ENCODE peak calls at places on chromosomes 16 and 17, in eight cellular contexts. U, R, N, F, B, P, H and Y are unnamed samples.

GRCh38 chr17:29883497-29883896 is 46.5 kb downstream of the SSH2 start:
- DNase-seq in N (no peak), F (no peak), U (no peak), B (no peak), R (no peak), P (no peak), H (no peak), Y (no peak)

GRCh38 chr17:145671-146541 is 8.5 kb downstream of the SCGB1C2 start:
- DNase-seq in N (peak; percentile 29), B (no peak), F (peak; percentile 15), R (peak; percentile 12), U (no peak), P (no peak), H (no peak), Y (no peak)

GRCh38 chr17:68640601-68641000 is 39.4 kb upstream of the FAM20A start:
- DNase-seq in R (no peak), P (no peak), H (peak; percentile 5), U (no peak), B (no peak), F (no peak), N (no peak), Y (no peak)

GRCh38 chr16:65598626-65599025 is 476.8 kb upstream of the CDH11 start:
- DNase-seq in N (no peak), F (no peak), B (peak; percentile 88), U (no peak), H (no peak), P (no peak), R (no peak), Y (no peak)

GRCh38 chr16:70253291-70254094 is 1.8 kb upstream of the EXOSC6 start:
- DNase-seq in F (no peak), B (peak; percentile 20), N (no peak), R (no peak), U (peak; percentile 26), H (peak; percentile 47), P (no peak), Y (peak; percentile 31)

GRCh38 chr16:12025472-12025871 is 48.9 kb downstream of the SNX29 start:
- DNase-seq in F (no peak), H (no peak), R (no peak), N (no peak), B (no peak), U (no peak), P (no peak), Y (no peak)

GRCh38 chr16:14562691-14563491 is 67.2 kb downstream of the PARN start:
- DNase-seq in N (no peak), H (peak; percentile 43), P (no peak), F (no peak), B (no peak), R (no peak), U (peak; percentile 41), Y (peak; percentile 95)

GRCh38 chr17:7997186-7997585 is 5.2 kb upstream of the GUCY2D start:
- DNase-seq in R (peak; percentile 33), H (peak; percentile 44), F (no peak), U (peak; percentile 67), P (no peak), B (no peak), N (no peak), Y (peak; percentile 45)

GRCh38 chr16:3652373-3653037 is 2.0 kb upstream of the DNASE1 start:
- DNase-seq in B (no peak), R (no peak), U (peak; percentile 7), N (peak; percentile 28), F (peak; percentile 11), P (no peak), H (no peak), Y (no peak)

GRCh38 chr16:68893710-68894705 is 50.7 kb downstream of the TANGO6 start:
- DNase-seq in H (peak; percentile 26), F (no peak), N (no peak), P (no peak), B (peak; percentile 27), U (peak; percentile 30), R (peak; percentile 40), Y (peak; percentile 49)

GRCh38 chr16:86240716-86241363 is 269.5 kb upstream of the FOXF1 start:
- DNase-seq in B (no peak), F (no peak), P (no peak), N (no peak), U (no peak), R (no peak), H (no peak), Y (no peak)

GRCh38 chr17:158379-158778 is 21.0 kb downstream of the SCGB1C2 start:
- DNase-seq in B (no peak), U (no peak), H (no peak), P (no peak), R (no peak), N (peak; percentile 11), F (no peak), Y (no peak)

GRCh38 chr16:67481561-67482259 is 753 bp upstream of the ATP6V0D1 start:
- DNase-seq in N (peak; percentile 83), B (no peak), F (peak; percentile 71), H (peak; percentile 46), R (peak; percentile 48), P (no peak), U (peak; percentile 70), Y (peak; percentile 69)

GRCh38 chr16:30747331-30747730 is 894 bp upstream of the PHKG2 start:
- DNase-seq in F (no peak), P (no peak), R (no peak), B (no peak), U (no peak), N (no peak), H (no peak), Y (peak; percentile 62)

GRCh38 chr16:980595-980854 is 1.0 kb upstream of the SOX8 start:
- DNase-seq in F (no peak), B (no peak), U (no peak), N (no peak), H (no peak), R (no peak), P (no peak), Y (no peak)

GRCh38 chr16:31487076-31487719 is 4.3 kb downstream of the SLC5A2 start:
- DNase-seq in H (no peak), R (no peak), B (no peak), U (no peak), N (peak; percentile 64), P (no peak), F (no peak), Y (no peak)

GRCh38 chr17:61456688-61457225 is 4.5 kb downstream of the TBX4 start:
- DNase-seq in F (no peak), H (no peak), N (no peak), R (no peak), U (no peak), P (no peak), B (no peak), Y (no peak)

GRCh38 chr17:28086519-28086918 is 44.0 kb downstream of the NLK start:
- DNase-seq in P (no peak), U (no peak), N (no peak), H (no peak), F (no peak), R (no peak), B (no peak), Y (no peak)

GRCh38 chr16:23196577-23196976 is 14.0 kb downstream of the SCNN1G start:
- DNase-seq in P (no peak), F (no peak), N (no peak), U (no peak), H (no peak), R (no peak), B (no peak), Y (no peak)

DNA sequence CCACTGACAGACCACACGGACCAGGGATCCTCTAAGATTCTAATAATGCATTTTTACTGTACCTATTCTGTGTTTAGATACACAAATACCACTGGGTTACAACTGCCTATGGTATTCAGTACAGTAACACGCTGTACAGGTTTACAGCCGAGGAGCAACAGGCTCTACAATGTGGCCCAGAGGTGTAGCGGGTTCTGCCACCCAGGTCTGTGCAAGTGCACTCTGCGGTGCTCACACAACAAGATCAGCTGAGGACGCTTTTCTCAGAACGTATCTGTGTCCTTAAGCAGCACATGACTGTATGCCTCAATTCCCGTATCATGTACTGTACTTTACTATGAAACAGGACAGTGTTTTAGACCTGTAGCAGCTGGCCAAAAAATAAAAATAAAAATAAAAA is 6.5 kb downstream of the ZCCHC14 start:
- DNase-seq in F (no peak), U (no peak), N (no peak), H (no peak), B (no peak), P (no peak), R (no peak), Y (no peak)
- H3K4me1 ChIP-seq in F (peaks cover 26% of the 10 kb centered on the region), U (peaks cover 80% of the 10 kb centered on the region), N (peaks cover 41% of the 10 kb centered on the region), H (peaks cover 23% of the 10 kb centered on the region), B (peaks cover 26% of the 10 kb centered on the region), P (peaks cover 16% of the 10 kb centered on the region), R (peaks cover 95% of the 10 kb centered on the region), Y (peaks cover 9% of the 10 kb centered on the region)

DNA sequence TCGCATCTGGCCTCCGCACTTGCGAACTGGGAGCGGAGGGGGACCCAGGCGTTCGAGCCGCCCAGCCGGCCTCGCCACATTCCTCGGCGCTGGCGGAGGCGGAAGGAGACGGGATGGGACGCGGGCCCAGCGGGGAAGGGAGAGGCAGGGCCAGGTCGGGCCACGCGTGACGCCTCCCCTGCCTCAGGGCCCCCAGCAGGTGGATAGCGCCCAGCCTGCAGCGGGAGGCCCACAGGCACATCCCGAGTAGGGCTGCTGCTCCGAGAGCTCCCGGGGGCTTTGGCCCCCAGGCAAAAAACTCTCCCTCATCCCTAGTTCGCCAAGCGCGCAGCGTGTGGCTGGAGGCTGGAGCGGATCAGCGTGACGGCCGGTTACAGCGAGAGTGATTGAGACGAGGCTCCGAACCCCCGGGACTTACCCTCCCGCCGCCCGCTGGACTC is 790 bp downstream of the PLEKHH3 start:
- DNase-seq in F (peak; percentile 74), P (no peak), B (no peak), R (peak; percentile 67), U (peak; percentile 77), N (no peak), H (peak; percentile 50), Y (peak; percentile 64)
- H3K4me1 ChIP-seq in F (peaks cover 20% of the 10 kb centered on the region), P (peaks cover 56% of the 10 kb centered on the region), B (peaks cover 27% of the 10 kb centered on the region), R (peaks cover 79% of the 10 kb centered on the region), U (peaks cover 68% of the 10 kb centered on the region), N (peaks cover 51% of the 10 kb centered on the region), H (peaks cover 42% of the 10 kb centered on the region), Y (peaks cover 15% of the 10 kb centered on the region)

GRCh38 chr16:9105189-9105588 is 13.7 kb downstream of the HAPSTR1 start:
- DNase-seq in R (no peak), P (no peak), H (no peak), B (no peak), N (no peak), U (no peak), F (no peak), Y (no peak)
- H3K4me1 ChIP-seq in R (peaks cover 100% of the 10 kb centered on the region), P (peaks cover 15% of the 10 kb centered on the region), H (peaks cover 21% of the 10 kb centered on the region), B (no peaks in the 10 kb centered on the region), N (peaks cover 16% of the 10 kb centered on the region), U (peaks cover 97% of the 10 kb centered on the region), F (peaks cover 25% of the 10 kb centered on the region), Y (peaks cover 8% of the 10 kb centered on the region)

GRCh38 chr17:78126895-78127239 is 1.7 kb downstream of the TMC6 start:
- DNase-seq in N (no peak), H (no peak), B (no peak), P (no peak), U (no peak), F (no peak), R (no peak), Y (no peak)

GRCh38 chr17:78124081-78124835 is 4.3 kb downstream of the TMC6 start:
- DNase-seq in P (no peak), N (peak; percentile 79), F (no peak), H (no peak), R (no peak), U (peak; percentile 57), B (no peak), Y (no peak)

GRCh38 chr17:78125976-78126894 is 2.3 kb downstream of the TMC6 start:
- DNase-seq in F (no peak), P (no peak), N (no peak), B (no peak), H (no peak), R (peak; percentile 62), U (no peak), Y (no peak)

GRCh38 chr17:78124836-78125137 is 3.8 kb downstream of the TMC6 start:
- DNase-seq in U (no peak), B (no peak), H (no peak), R (no peak), N (no peak), F (no peak), P (no peak), Y (no peak)

GRCh38 chr17:78125138-78125913 is 3.2 kb downstream of the TMC6 start:
- DNase-seq in U (no peak), H (no peak), R (no peak), F (no peak), B (no peak), P (no peak), N (peak; percentile 62), Y (no peak)
- H3K4me1 ChIP-seq in U (peaks cover 57% of the 10 kb centered on the region), H (peaks cover 2% of the 10 kb centered on the region), R (peaks cover 74% of the 10 kb centered on the region), F (no peaks in the 10 kb centered on the region), B (peaks cover 23% of the 10 kb centered on the region), P (peaks cover 15% of the 10 kb centered on the region), N (peaks cover 30% of the 10 kb centered on the region), Y (peaks cover 6% of the 10 kb centered on the region)